ENCODE peak calls at places on chromosomes 11 and 22, in four cellular contexts. N is AG10803, P is cardiac muscle cell, W is MM.1S. J is an unnamed sample.

GRCh38 chr11:70134490-70134889 is 56.4 kb downstream of the ANO1 start:
- DNase-seq in N (no peak), P (no peak), W (no peak), J (no peak)

GRCh38 chr11:46414899-46415298 is 23.3 kb upstream of the CHRM4 start:
- DNase-seq in N (no peak), P (no peak), W (no peak), J (no peak)

GRCh38 chr11:96275807-96276594 is 67.0 kb downstream of the MAML2 start:
- DNase-seq in N (no peak), P (peak; percentile 47), W (no peak), J (no peak)

GRCh38 chr11:72591785-72592490 is 82.3 kb downstream of the PDE2A start:
- DNase-seq in N (no peak), P (no peak), W (peak; percentile 76), J (no peak)

GRCh38 chr11:64356498-64357411 is 2.2 kb upstream of the RPS6KA4 start:
- DNase-seq in N (peak; percentile 29), P (peak; percentile 84), W (no peak), J (no peak)

GRCh38 chr11:101129203-101129943 is at the start of gene PGR:
- DNase-seq in N (no peak), P (peak; percentile 41), W (no peak), J (peak; percentile 17)

GRCh38 chr22:43515902-43516301 is 104.1 kb downstream of the MPPED1 start:
- DNase-seq in N (no peak), P (no peak), W (peak; percentile 20), J (no peak)

GRCh38 chr22:26573026-26573662 is 16.8 kb downstream of the TPST2 start:
- DNase-seq in N (peak; percentile 75), P (no peak), W (no peak), J (no peak)

GRCh38 chr11:45669146-45669545 is 3.7 kb upstream of the CHST1 start:
- DNase-seq in N (no peak), P (no peak), W (no peak), J (no peak)

GRCh38 chr11:12439615-12440014 is 62.2 kb downstream of the PARVA start:
- DNase-seq in N (no peak), P (no peak), W (no peak), J (no peak)

GRCh38 chr11:9692696-9693095 is 28.8 kb downstream of the SWAP70 start:
- DNase-seq in N (no peak), P (no peak), W (no peak), J (no peak)

GRCh38 chr22:45802074-45802473 is 130.4 kb downstream of the ATXN10 start:
- DNase-seq in N (no peak), P (no peak), W (no peak), J (no peak)

GRCh38 chr22:25360411-25360810 is 141.0 kb downstream of the CRYBB2 start:
- DNase-seq in N (no peak), P (no peak), W (no peak), J (no peak)

GRCh38 chr22:46379301-46379930 is 43.9 kb downstream of the TRMU start:
- DNase-seq in N (no peak), P (no peak), W (no peak), J (no peak)

DNA sequence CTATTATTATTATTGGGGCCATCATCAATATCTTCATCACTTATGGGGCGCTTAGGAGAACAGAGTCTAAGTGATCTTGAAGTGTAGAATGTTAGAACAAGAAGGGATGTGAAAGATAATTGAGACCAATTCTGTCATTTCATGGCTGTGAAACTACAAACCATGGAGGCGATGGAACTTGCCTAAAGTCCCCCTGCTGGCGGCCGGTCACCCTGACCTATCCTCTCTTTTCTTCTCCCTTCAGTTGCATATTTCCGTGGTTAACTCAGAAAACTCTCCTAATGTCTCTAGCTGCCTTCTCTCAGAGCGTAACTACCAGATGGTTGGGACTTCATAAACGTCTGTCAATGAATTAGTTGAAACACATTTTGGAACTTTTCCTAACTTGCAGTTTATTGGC is 6.6 kb upstream of the OR4B1 start:
- DNase-seq in N (peak; percentile 20), P (no peak), W (no peak), J (no peak)
- TF ChIP-seq CTCF in N (peak; percentile 25), P (no peak), W (no peak), J (no peak)

GRCh38 chr11:23164022-23164421 is 303.7 kb upstream of the CCDC179 start:
- DNase-seq in N (no peak), P (no peak), W (no peak), J (no peak)
- TF ChIP-seq CTCF in N (no peak), P (no peak), W (no peak), J (no peak)

GRCh38 chr11:94786264-94787126 is 18.3 kb downstream of the AMOTL1 start:
- DNase-seq in N (peak; percentile 53), P (peak; percentile 47), W (peak; percentile 15), J (peak; percentile 50)
- TF ChIP-seq CTCF in N (peak; percentile 69), P (peak; percentile 67), W (peak; percentile 34), J (peak; percentile 61)

GRCh38 chr11:130181295-130182272 is 22.0 kb downstream of the ST14 start:
- DNase-seq in N (peak; percentile 87), P (peak; percentile 56), W (peak; percentile 89), J (no peak)
- TF ChIP-seq CTCF in N (no peak), P (no peak), W (no peak), J (no peak)

GRCh38 chr22:49920859-49921258 is 2.4 kb downstream of the CRELD2 start:
- DNase-seq in N (no peak), P (no peak), W (no peak), J (no peak)

GRCh38 chr22:49918911-49919881 is 762 bp downstream of the CRELD2 start:
- DNase-seq in N (no peak), P (no peak), W (no peak), J (no peak)

GRCh38 chr22:49915610-49916009 is 2.6 kb downstream of the ALG12 start:
- DNase-seq in N (no peak), P (no peak), W (no peak), J (no peak)

GRCh38 chr22:49916851-49917250 is 1.4 kb downstream of the ALG12 start:
- DNase-seq in N (no peak), P (no peak), W (no peak), J (no peak)

GRCh38 chr22:49917997-49918910 is at the start of the genes ALG12 and CRELD2:
- DNase-seq in N (peak; percentile 96), P (peak; percentile 99), W (peak; percentile 95), J (peak; percentile 100)
- TF ChIP-seq CTCF in N (no peak), P (no peak), W (no peak), J (no peak)

DNA sequence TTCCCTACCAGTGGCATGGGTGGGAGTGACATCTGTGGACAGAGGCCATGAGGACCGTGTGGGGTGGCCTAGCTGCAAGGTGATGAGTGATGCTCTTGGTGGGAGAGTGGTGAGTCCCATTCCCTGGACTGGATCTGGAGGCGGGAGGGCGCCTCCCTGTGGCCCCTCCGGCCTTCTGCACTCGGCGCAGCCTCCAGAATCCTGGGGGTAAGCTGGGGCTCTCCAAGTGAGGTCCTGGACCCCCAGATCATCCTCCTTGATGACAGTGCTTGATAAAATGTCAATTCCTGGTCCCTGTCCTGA is 32.3 kb upstream of the PRR5 start:
- DNase-seq in N (peak; percentile 54), P (peak; percentile 47), W (no peak), J (no peak)
- TF ChIP-seq CTCF in N (peak; percentile 68), P (peak; percentile 66), W (peak; percentile 9), J (peak; percentile 40)

J was measured in GM13977.